ENCODE peak calls at places on chromosomes 11 and 22, in five cellular contexts. F, S, R, V and H are unnamed samples.

GRCh38 chr11:126280595-126280994 is 2.3 kb upstream of the TIRAP start:
- DNase-seq in R (no peak), S (no peak), F (no peak), V (no peak), H (no peak)

GRCh38 chr11:16293204-16293681 is 63.1 kb downstream of the SOX6 start:
- DNase-seq in R (no peak), S (no peak), F (no peak), V (no peak), H (no peak)

GRCh38 chr22:28882545-28882877 is 861 bp upstream of the ZNRF3 start:
- DNase-seq in F (peak), V (no peak), S (no peak), R (peak), H (no peak)

GRCh38 chr22:34638128-34638527 is 427.8 kb upstream of the ISX start:
- DNase-seq in V (no peak), R (no peak), F (no peak), S (no peak), H (no peak)

GRCh38 chr11:72358461-72359405 is 75.6 kb downstream of the CLPB start:
- DNase-seq in R (no peak), F (peak), V (no peak), S (no peak), H (no peak)

GRCh38 chr11:117492578-117493251 is 165.1 kb downstream of the CEP164 start:
- DNase-seq in R (no peak), S (no peak), F (peak), V (peak), H (no peak)

GRCh38 chr11:108754901-108755625 is 90.2 kb downstream of the DDX10 start:
- DNase-seq in F (no peak), V (no peak), S (no peak), R (no peak), H (peak)

GRCh38 chr11:126186708-126187481 is 24.6 kb downstream of the RPUSD4 start:
- DNase-seq in V (no peak), S (no peak), F (no peak), R (no peak), H (no peak)

GRCh38 chr11:10413268-10413667 is 41.8 kb upstream of the AMPD3 start:
- DNase-seq in S (no peak), R (peak), V (no peak), F (no peak), H (no peak)

GRCh38 chr11:74257934-74258553 is 53.4 kb downstream of the P4HA3 start:
- DNase-seq in S (no peak), V (no peak), R (no peak), F (no peak), H (peak)

GRCh38 chr11:29612423-29612822 is 404.4 kb downstream of the KCNA4 start:
- DNase-seq in S (no peak), F (no peak), V (no peak), R (no peak), H (no peak)

GRCh38 chr11:27485930-27486773 is 13.6 kb upstream of the LGR4 start:
- DNase-seq in S (peak), F (peak), R (peak), V (no peak), H (no peak)

GRCh38 chr11:103940542-103940941 is 95.9 kb upstream of the DDI1 start:
- DNase-seq in R (no peak), S (no peak), V (no peak), F (no peak), H (no peak)

GRCh38 chr11:84430661-84431060 is 1144.5 kb upstream of the CCDC90B start:
- DNase-seq in V (no peak), S (no peak), F (no peak), R (no peak), H (no peak)

GRCh38 chr11:109554951-109555350 is 133.0 kb downstream of the C11orf87 start:
- DNase-seq in S (no peak), F (no peak), V (no peak), R (no peak), H (no peak)

GRCh38 chr11:13635804-13636203 is 32.7 kb upstream of the FAR1 start:
- DNase-seq in V (no peak), R (no peak), F (no peak), S (no peak), H (no peak)

GRCh38 chr11:118609380-118610219 is 2.2 kb downstream of the PHLDB1 start:
- DNase-seq in V (peak), F (no peak), S (no peak), R (no peak), H (no peak)

GRCh38 chr11:60563553-60564235 is 48.5 kb downstream of the MS4A13 start:
- DNase-seq in S (no peak), V (peak), R (no peak), F (no peak), H (peak)

GRCh38 chr11:35515224-35515623 is 10.2 kb downstream of the PAMR1 start:
- DNase-seq in V (no peak), S (no peak), R (no peak), F (no peak), H (peak)

GRCh38 chr11:8362899-8363298 is 99.2 kb upstream of the LMO1 start:
- DNase-seq in V (no peak), F (no peak), S (no peak), R (no peak), H (no peak)

GRCh38 chr11:1563697-1564534 is 8.2 kb downstream of the DUSP8 start:
- DNase-seq in S (no peak), V (no peak), F (no peak), R (no peak), H (no peak)

GRCh38 chr11:20337526-20338154 is 25.9 kb upstream of the HTATIP2 start:
- DNase-seq in V (peak), F (peak), R (peak), S (no peak), H (peak)

GRCh38 chr11:26522912-26523610 is 49.0 kb downstream of the MUC15 start:
- DNase-seq in V (peak), F (no peak), R (no peak), S (no peak), H (no peak)

GRCh38 chr22:44245438-44245837 is 64.7 kb downstream of the PARVG start:
- DNase-seq in R (no peak), F (no peak), V (peak), S (no peak), H (no peak)

GRCh38 chr11:15161746-15162145 is 47.0 kb downstream of the INSC start:
- DNase-seq in V (no peak), R (no peak), S (no peak), F (no peak), H (no peak)

GRCh38 chr11:8047382-8047781 is 33.6 kb upstream of the TUB start:
- DNase-seq in V (peak), R (no peak), S (no peak), F (no peak), H (no peak)

GRCh38 chr11:116176484-116177005 is 596.2 kb downstream of the BUD13 start:
- DNase-seq in V (peak), F (no peak), S (no peak), R (no peak), H (no peak)

GRCh38 chr11:62538470-62539237 is 8.0 kb downstream of the AHNAK start:
- DNase-seq in F (no peak), S (no peak), R (no peak), V (no peak), H (no peak)

GRCh38 chr22:26170795-26171194 is 1.5 kb downstream of the SEZ6L start:
- DNase-seq in V (peak), R (no peak), S (peak), F (peak), H (peak)

GRCh38 chr22:26170112-26170492 is 840 bp downstream of the SEZ6L start:
- DNase-seq in R (no peak), S (no peak), V (peak), F (no peak), H (no peak)

GRCh38 chr22:26172389-26172990 is 3.2 kb downstream of the SEZ6L start:
- DNase-seq in V (peak), F (peak), R (peak), S (peak), H (peak)

GRCh38 chr22:26169312-26170111 is at the start of gene SEZ6L:
- DNase-seq in S (no peak), V (peak), F (peak), R (no peak), H (no peak)

DNA sequence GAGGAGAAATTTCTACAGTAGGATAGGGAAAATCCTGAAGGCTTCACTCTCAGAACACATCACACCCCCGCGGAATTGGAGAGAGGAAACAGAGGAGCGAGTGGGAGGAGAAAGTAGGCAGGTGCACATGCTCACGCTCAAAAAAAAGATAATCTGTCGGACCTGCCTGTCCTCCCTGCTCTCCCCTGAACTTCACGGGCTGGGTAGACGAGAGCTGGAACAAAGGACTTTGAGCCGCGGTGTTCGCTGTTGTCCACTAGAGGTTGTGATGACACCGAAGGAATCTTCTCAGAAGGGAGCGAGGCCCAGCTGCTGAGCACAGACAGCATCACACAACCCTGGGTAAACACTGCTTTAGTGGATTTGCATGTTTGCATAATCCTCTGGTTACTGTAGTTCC is 5.0 kb downstream of the SEZ6L start:
- DNase-seq in V (peak), R (no peak), S (no peak), F (peak), H (no peak)
- TF ChIP-seq JUND in V (peak), R (no peak), S (no peak), F (no peak), H (no peak)

DNA sequence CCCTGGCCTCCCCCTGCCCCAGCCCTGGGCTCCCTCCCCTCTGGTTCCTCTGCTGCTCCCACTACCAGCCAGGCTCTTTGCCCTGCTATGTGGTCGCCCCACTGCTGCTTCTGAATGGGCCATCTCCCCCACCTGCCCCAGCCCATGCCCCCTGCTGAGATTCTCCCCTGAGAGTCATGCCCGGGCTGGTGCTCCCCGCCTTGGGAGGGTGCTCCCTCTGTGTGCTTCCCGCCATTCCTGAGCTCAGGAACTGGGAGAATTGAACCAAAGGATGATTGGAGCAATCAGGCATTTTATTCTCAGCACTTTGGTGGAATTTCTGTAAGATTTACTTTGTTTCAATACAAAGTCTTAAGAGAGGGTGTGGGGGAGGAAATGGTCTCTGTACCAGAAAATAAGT is 6.8 kb downstream of the APOBEC3D start:
- DNase-seq in R (no peak), F (no peak), V (no peak), S (no peak), H (no peak)
- TF ChIP-seq JUND in R (no peak), F (no peak), V (no peak), S (no peak), H (no peak)

DNA sequence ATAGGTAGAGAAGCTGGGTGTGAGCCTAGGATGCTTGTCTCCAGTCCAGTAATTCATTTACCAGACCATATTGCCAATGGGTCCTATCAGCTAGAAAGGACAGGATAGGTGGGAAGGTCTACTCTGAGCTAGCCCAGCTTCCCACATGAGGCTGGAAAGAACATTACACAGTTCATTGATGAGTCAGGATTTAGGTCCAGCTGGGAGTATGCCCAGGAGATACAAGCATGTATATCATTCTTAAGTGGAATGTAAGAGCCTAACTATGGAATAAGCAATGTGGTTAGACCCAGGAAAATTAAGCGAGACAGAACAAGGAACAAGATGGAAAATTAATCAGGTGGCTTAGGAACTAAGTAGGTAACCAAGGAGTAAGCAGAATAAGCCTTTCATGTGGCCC is 59.0 kb upstream of the TBCEL start:
- DNase-seq in R (no peak), S (no peak), V (no peak), F (no peak), H (no peak)
- TF ChIP-seq JUND in R (no peak), S (no peak), V (no peak), F (no peak), H (no peak)

GRCh38 chr11:4048340-4048739 is 46.3 kb upstream of the RRM1 start:
- DNase-seq in R (no peak), V (no peak), F (no peak), S (no peak), H (no peak)
- TF ChIP-seq JUND in R (no peak), V (no peak), F (peak), S (no peak), H (no peak)

GRCh38 chr11:34327804-34328631 is 29.8 kb downstream of the ABTB2 start:
- DNase-seq in F (no peak), R (no peak), S (no peak), V (no peak), H (no peak)

GRCh38 chr11:34328632-34328910 is 29.2 kb downstream of the ABTB2 start:
- DNase-seq in V (no peak), R (no peak), F (no peak), S (no peak), H (no peak)

GRCh38 chr11:34318111-34319037 is 39.4 kb downstream of the ABTB2 start:
- DNase-seq in F (no peak), S (no peak), R (no peak), V (no peak), H (no peak)

GRCh38 chr11:34324466-34324865 is 33.3 kb downstream of the ABTB2 start:
- DNase-seq in F (no peak), S (no peak), R (no peak), V (no peak), H (no peak)

DNA sequence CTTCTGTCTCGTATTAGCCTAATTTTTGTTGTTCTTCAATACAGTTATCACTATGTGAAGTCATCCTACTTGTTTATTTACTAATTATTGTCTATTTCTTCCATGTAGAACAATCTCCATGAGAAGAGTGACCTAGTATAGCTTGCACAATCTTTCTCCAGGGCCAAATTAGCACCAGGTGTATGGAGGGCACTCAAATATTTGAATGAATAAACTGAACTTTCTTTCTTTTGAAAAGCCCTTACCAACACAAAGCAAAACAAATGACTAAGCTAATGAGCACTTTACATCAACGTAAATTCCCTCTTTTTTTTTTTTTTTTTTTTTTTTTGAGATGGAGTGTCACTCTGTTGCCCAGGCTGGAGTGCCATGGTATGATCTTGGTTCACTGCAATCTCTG is 34.2 kb downstream of the ABTB2 start:
- DNase-seq in S (no peak), R (no peak), V (no peak), F (no peak), H (no peak)
- TF ChIP-seq JUND in S (no peak), R (no peak), V (no peak), F (no peak), H (no peak)

DNA sequence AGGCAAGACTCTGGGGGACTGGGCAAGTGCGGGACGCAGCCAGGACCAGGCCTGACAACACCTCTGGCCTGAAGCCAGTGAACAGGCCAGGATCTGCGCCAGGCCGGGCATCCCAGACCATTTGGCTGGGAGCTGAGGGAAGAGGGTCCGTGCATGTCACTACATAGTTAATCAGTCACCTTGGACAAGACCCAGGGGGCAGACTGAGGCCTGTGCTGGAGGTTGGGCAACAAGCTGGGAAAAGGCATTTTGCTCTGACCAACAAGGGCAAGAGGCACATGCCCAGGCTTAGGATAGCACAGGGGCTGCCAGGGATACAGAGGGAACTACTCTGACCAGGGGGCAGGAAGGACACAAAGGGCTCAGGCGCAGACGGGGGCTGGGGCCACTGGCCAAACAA is 7.0 kb upstream of the CHADL start:
- DNase-seq in F (no peak), R (no peak), S (no peak), V (no peak), H (no peak)
- TF ChIP-seq JUND in F (no peak), R (no peak), S (no peak), V (no peak), H (no peak)

GRCh38 chr11:18393581-18394299 is 623 bp upstream of the LDHA start:
- DNase-seq in S (no peak), F (no peak), R (no peak), V (no peak), H (no peak)
- TF ChIP-seq JUND in S (no peak), F (no peak), R (no peak), V (no peak), H (no peak)

GRCh38 chr22:41280065-41280464 is 5.9 kb downstream of the RANGAP1 start:
- DNase-seq in V (no peak), S (no peak), R (no peak), F (no peak), H (peak)

GRCh38 chr22:41271787-41272186 is 14.2 kb downstream of the RANGAP1 start:
- DNase-seq in F (no peak), S (no peak), V (no peak), R (no peak), H (no peak)

GRCh38 chr22:41280854-41281253 is 5.1 kb downstream of the RANGAP1 start:
- DNase-seq in S (no peak), F (no peak), R (no peak), V (no peak), H (no peak)

GRCh38 chr22:41273128-41273527 is 12.9 kb downstream of the RANGAP1 start:
- DNase-seq in S (no peak), R (no peak), V (no peak), F (no peak), H (no peak)

DNA sequence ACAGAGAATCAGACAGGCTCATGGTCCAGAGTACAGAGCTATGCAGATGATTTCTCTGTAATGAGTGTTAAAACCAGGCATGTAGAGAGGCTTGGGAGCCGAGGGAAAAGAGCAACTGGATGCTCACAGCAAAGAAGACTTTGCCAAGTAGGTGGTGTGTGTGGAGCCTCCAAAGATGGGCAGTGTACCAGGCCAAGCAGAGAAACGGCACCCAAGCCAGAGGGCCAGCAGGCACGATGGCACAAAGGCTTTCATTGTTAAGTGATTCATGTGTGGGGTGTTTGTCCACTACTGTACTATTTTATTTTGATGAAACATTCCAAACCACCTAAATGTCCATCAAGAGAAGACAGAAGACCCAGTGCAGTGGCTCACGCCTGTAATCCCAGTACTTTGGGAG is 11.1 kb downstream of the RANGAP1 start:
- DNase-seq in V (no peak), S (no peak), F (no peak), R (no peak), H (no peak)
- TF ChIP-seq JUND in V (no peak), S (no peak), F (no peak), R (no peak), H (no peak)